ENCODE peak calls at places on chromosomes 7 and 10, in four cellular contexts. One of them, this sample, is unnamed.

GRCh38 chr7:66110861-66111260 is 3.8 kb upstream of the CRCP start:
- DNase-seq in colonic mucosa: no peak
- DNase-seq in NB4: peak
- DNase-seq in heart right ventricle: no peak
- DNase-seq in this sample: no peak

GRCh38 chr7:38222481-38223096 is 44.5 kb downstream of the STARD3NL start:
- DNase-seq in NB4: peak
- DNase-seq in heart right ventricle: peak
- DNase-seq in colonic mucosa: peak
- DNase-seq in this sample: no peak

GRCh38 chr10:68224810-68225209 is 7.1 kb downstream of the ATOH7 start:
- DNase-seq in colonic mucosa: no peak
- DNase-seq in heart right ventricle: no peak
- DNase-seq in NB4: no peak
- DNase-seq in this sample: no peak

GRCh38 chr10:60573342-60573741 is 183.7 kb upstream of the ANK3 start:
- DNase-seq in heart right ventricle: no peak
- DNase-seq in NB4: no peak
- DNase-seq in colonic mucosa: no peak
- DNase-seq in this sample: no peak

GRCh38 chr7:43565786-43566185 is 17.1 kb upstream of the STK17A start:
- DNase-seq in NB4: no peak
- DNase-seq in colonic mucosa: no peak
- DNase-seq in heart right ventricle: no peak
- DNase-seq in this sample: no peak

GRCh38 chr10:24259365-24260125 is 50.6 kb downstream of the KIAA1217 start:
- DNase-seq in heart right ventricle: no peak
- DNase-seq in colonic mucosa: no peak
- DNase-seq in NB4: no peak
- DNase-seq in this sample: no peak

GRCh38 chr10:114990991-114991390 is 53.0 kb downstream of the TRUB1 start:
- DNase-seq in colonic mucosa: no peak
- DNase-seq in NB4: peak
- DNase-seq in heart right ventricle: no peak
- DNase-seq in this sample: no peak

GRCh38 chr7:128135275-128136214 is 104.3 kb upstream of the LRRC4 start:
- DNase-seq in colonic mucosa: peak
- DNase-seq in heart right ventricle: peak
- DNase-seq in NB4: peak
- DNase-seq in this sample: peak

GRCh38 chr7:84113906-84114875 is 80.4 kb downstream of the SEMA3A start:
- DNase-seq in heart right ventricle: no peak
- DNase-seq in NB4: no peak
- DNase-seq in colonic mucosa: no peak
- DNase-seq in this sample: no peak

GRCh38 chr7:143013473-143013872 is 13.5 kb downstream of the OR9A2 start:
- DNase-seq in heart right ventricle: no peak
- DNase-seq in colonic mucosa: no peak
- DNase-seq in NB4: no peak
- DNase-seq in this sample: no peak

GRCh38 chr10:102781921-102782542 is 38.3 kb downstream of the WBP1L start:
- DNase-seq in NB4: no peak
- DNase-seq in heart right ventricle: no peak
- DNase-seq in colonic mucosa: no peak
- DNase-seq in this sample: no peak

GRCh38 chr10:102782698-102783540 is 39.2 kb downstream of the WBP1L start:
- DNase-seq in heart right ventricle: peak
- DNase-seq in colonic mucosa: peak
- DNase-seq in NB4: peak
- DNase-seq in this sample: peak

GRCh38 chr10:102781089-102781920 is 37.6 kb downstream of the WBP1L start:
- DNase-seq in colonic mucosa: no peak
- DNase-seq in heart right ventricle: peak
- DNase-seq in NB4: no peak
- DNase-seq in this sample: peak

GRCh38 chr10:102785818-102786217 is 42.1 kb downstream of the WBP1L start:
- DNase-seq in NB4: peak
- DNase-seq in heart right ventricle: peak
- DNase-seq in colonic mucosa: no peak
- DNase-seq in this sample: no peak

DNA sequence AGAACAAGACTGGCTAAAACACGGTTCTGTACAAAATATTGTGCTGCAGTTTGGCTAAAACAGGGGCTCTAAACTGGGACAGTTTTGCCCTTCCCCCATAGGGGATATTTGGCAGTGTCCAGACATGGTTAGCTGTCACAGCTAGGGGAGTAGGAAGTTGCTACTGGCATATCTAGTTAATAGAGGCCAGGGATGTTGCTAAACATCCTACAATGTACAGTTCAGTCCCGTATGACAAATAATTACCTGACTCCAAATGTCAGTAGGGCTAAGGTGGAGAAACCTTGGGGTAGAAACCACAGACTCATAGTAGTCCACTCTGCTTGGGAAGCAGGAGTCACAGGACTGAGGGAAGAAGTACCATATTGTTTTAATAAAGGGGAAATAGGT is 39.8 kb downstream of the WBP1L start:
- DNase-seq in heart right ventricle: no peak
- DNase-seq in colonic mucosa: no peak
- DNase-seq in NB4: peak
- DNase-seq in this sample: no peak
- TF ChIP-seq CTCF in heart right ventricle: no peak
- TF ChIP-seq CTCF in colonic mucosa: no peak
- TF ChIP-seq CTCF in NB4: no peak
- TF ChIP-seq CTCF in this sample: no peak

GRCh38 chr10:90138844-90139243 is 437.5 kb downstream of the KIF20B start:
- DNase-seq in heart right ventricle: no peak
- DNase-seq in NB4: peak
- DNase-seq in colonic mucosa: no peak
- DNase-seq in this sample: no peak
- TF ChIP-seq CTCF in heart right ventricle: no peak
- TF ChIP-seq CTCF in NB4: peak
- TF ChIP-seq CTCF in colonic mucosa: peak
- TF ChIP-seq CTCF in this sample: peak

GRCh38 chr7:64630496-64630895 is 35.4 kb upstream of the ZNF107 start:
- DNase-seq in heart right ventricle: no peak
- DNase-seq in NB4: peak
- DNase-seq in colonic mucosa: no peak
- DNase-seq in this sample: no peak
- TF ChIP-seq CTCF in heart right ventricle: peak
- TF ChIP-seq CTCF in NB4: peak
- TF ChIP-seq CTCF in colonic mucosa: no peak
- TF ChIP-seq CTCF in this sample: no peak

DNA sequence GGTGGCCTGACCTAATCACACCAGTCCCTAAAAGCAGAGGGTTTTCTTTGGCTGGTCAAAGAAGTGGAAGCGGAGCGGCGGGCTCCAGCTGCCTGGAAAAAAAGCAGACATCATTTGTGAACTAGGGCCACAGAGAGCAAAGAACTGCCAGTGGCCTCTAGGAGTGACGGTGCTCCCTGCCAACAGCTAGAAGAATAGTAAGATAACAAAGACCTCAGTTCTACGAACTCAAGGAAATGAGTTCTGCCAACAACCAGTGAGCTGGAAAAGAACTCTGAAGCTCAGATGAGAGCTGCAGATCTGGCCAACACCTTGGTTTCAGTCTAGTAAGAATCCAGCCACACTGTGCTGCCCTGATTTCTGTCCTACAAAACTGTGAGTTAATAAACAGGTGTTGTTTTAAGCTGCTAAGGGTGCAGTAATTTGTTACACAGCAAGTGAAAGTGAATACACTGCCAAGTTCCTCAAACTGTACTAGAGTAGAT is 178.0 kb downstream of the SRPK2 start:
- DNase-seq in NB4: no peak
- DNase-seq in heart right ventricle: peak
- DNase-seq in colonic mucosa: no peak
- DNase-seq in this sample: no peak
- TF ChIP-seq CTCF in NB4: no peak
- TF ChIP-seq CTCF in heart right ventricle: no peak
- TF ChIP-seq CTCF in colonic mucosa: no peak
- TF ChIP-seq CTCF in this sample: no peak

GRCh38 chr7:144857463-144857862 is 21.6 kb upstream of the TPK1 start:
- DNase-seq in NB4: no peak
- DNase-seq in heart right ventricle: no peak
- DNase-seq in colonic mucosa: no peak
- DNase-seq in this sample: no peak

GRCh38 chr7:144853542-144853941 is 17.7 kb upstream of the TPK1 start:
- DNase-seq in NB4: no peak
- DNase-seq in colonic mucosa: no peak
- DNase-seq in heart right ventricle: no peak
- DNase-seq in this sample: no peak

DNA sequence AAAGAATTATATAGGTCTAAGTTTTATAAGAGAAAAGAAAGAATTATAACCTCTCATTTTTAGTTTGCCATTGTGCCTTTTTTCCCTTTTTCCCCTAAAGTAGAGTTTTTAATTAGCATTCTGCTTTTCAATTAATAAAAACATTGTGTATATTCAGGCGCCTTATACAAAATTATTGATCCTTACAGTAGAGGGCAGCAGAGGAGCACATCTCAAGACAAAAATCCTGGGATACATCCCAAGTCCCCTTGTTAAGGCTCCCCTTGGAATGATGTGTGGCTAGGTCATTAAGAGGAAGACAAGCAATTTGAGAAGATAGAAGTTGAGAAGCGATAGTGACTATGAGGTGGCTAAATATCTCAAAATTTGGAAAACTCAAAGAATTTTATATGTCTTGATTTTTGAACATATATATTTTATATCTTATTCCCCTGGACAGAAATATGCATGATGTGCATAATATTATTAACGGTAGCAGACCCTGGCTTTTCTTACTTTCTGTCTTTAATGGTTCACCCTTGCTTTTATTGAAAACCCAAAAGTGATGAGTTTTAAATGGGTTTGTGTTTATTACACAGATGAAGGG is 19.1 kb upstream of the TPK1 start:
- DNase-seq in heart right ventricle: no peak
- DNase-seq in colonic mucosa: no peak
- DNase-seq in NB4: peak
- DNase-seq in this sample: no peak
- TF ChIP-seq CTCF in heart right ventricle: peak
- TF ChIP-seq CTCF in colonic mucosa: peak
- TF ChIP-seq CTCF in NB4: peak
- TF ChIP-seq CTCF in this sample: peak

GRCh38 chr10:50574932-50575331 is 48.8 kb downstream of the SGMS1 start:
- DNase-seq in colonic mucosa: no peak
- DNase-seq in heart right ventricle: no peak
- DNase-seq in NB4: no peak
- DNase-seq in this sample: no peak

GRCh38 chr10:50572017-50572491 is 51.7 kb downstream of the SGMS1 start:
- DNase-seq in colonic mucosa: no peak
- DNase-seq in NB4: no peak
- DNase-seq in heart right ventricle: no peak
- DNase-seq in this sample: no peak

GRCh38 chr10:50576245-50576815 is 47.4 kb downstream of the SGMS1 start:
- DNase-seq in heart right ventricle: peak
- DNase-seq in colonic mucosa: no peak
- DNase-seq in NB4: no peak
- DNase-seq in this sample: no peak

GRCh38 chr10:50575477-50576244 is 48.1 kb downstream of the SGMS1 start:
- DNase-seq in heart right ventricle: no peak
- DNase-seq in NB4: no peak
- DNase-seq in colonic mucosa: no peak
- DNase-seq in this sample: no peak

DNA sequence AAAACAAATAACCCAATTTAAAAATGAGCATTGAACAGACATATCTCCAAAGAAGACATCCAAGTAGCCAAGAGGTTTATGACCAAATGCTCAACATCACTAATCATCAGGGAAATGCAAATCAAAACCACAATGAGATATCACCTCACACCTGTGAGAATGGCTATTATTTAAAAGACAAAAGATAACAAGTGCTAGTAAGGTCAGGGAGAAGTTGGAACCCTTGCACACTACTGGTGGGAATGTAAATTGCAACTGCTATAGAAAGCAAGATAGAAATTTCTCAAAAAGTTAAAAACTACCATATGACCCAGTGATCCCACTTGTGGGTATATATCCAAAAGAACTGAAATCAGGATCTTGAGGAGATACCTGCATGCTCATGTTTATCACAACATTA is 49.5 kb downstream of the SGMS1 start:
- DNase-seq in heart right ventricle: no peak
- DNase-seq in colonic mucosa: no peak
- DNase-seq in NB4: no peak
- DNase-seq in this sample: no peak
- TF ChIP-seq CTCF in heart right ventricle: no peak
- TF ChIP-seq CTCF in colonic mucosa: no peak
- TF ChIP-seq CTCF in NB4: no peak
- TF ChIP-seq CTCF in this sample: no peak

GRCh38 chr7:91247497-91247896 is 16.7 kb upstream of the FZD1 start:
- DNase-seq in colonic mucosa: no peak
- DNase-seq in heart right ventricle: no peak
- DNase-seq in NB4: no peak
- DNase-seq in this sample: no peak
- TF ChIP-seq CTCF in colonic mucosa: no peak
- TF ChIP-seq CTCF in heart right ventricle: no peak
- TF ChIP-seq CTCF in NB4: no peak
- TF ChIP-seq CTCF in this sample: no peak

DNA sequence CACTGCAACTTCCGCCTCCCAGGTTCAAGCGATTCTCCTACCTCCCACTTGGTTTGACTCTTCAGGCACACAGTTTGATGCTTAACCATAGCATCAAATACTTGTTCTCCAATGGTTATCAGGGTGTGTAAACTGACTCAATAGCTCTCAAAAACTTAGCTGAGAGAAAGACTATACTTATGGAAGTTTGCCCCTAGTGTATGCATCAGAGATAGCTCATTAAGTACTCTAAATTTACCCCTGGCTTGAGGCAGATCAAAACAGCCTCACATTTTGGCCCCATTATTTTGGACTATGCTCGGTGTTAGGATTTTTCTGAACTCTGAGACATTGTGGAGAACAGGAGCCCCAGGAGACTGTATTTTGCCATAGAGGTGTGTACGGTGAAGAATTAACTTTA is 40.8 kb upstream of the SLC35B4 start:
- DNase-seq in heart right ventricle: no peak
- DNase-seq in NB4: no peak
- DNase-seq in colonic mucosa: no peak
- DNase-seq in this sample: no peak
- TF ChIP-seq CTCF in heart right ventricle: no peak
- TF ChIP-seq CTCF in NB4: peak
- TF ChIP-seq CTCF in colonic mucosa: no peak
- TF ChIP-seq CTCF in this sample: no peak